ENCODE peak calls at places on chromosome 22, in nine cellular contexts. P is EL; N is KBM-7; U is fibroblast of lung; A is NCI-H510A; J is activated T-cell treated with anti-CD3 and anti-CD28 coated beads, Interleukin-2, amount 50 U/mL, for 72 hours; E is GM20000; T is stimulated activated CD4-positive, alpha-beta T cell treated with anti-CD3 and anti-CD28 coated beads, Interleukin-2, amount 100 ng/mL, for 24 hours; C is foreskin fibroblast. H is an unnamed sample.

GRCh38 chr22:36771376-36772063 is 4.4 kb downstream of the IFT27 start:
- DNase-seq in P (no peak), N (no peak), U (no peak), A (no peak), J (no peak), E (no peak), T (no peak), C (no peak), H (no peak)

GRCh38 chr22:49589811-49590210 is 237.9 kb downstream of the BRD1 start:
- DNase-seq in P (no peak), N (no peak), U (no peak), A (no peak), J (no peak), E (no peak), T (no peak), C (no peak), H (no peak)

GRCh38 chr22:39958916-39959639 is 1.1 kb upstream of the TMA7B start:
- DNase-seq in P (no peak), N (no peak), U (no peak), A (no peak), J (no peak), E (no peak), T (no peak), C (no peak), H (no peak)

GRCh38 chr22:46483353-46483752 is 54.1 kb downstream of the CELSR1 start:
- DNase-seq in P (no peak), N (no peak), U (no peak), A (no peak), J (no peak), E (no peak), T (peak; percentile 6), C (no peak), H (no peak)

GRCh38 chr22:19819911-19820879 is 34.5 kb downstream of the GNB1L start:
- DNase-seq in P (no peak), N (no peak), U (no peak), A (no peak), J (no peak), E (no peak), T (no peak), C (no peak), H (peak; percentile 18)

GRCh38 chr22:36298118-36298517 is 45.2 kb downstream of the APOL1 start:
- DNase-seq in P (no peak), N (no peak), U (no peak), A (no peak), J (no peak), E (no peak), T (no peak), C (no peak), H (no peak)

GRCh38 chr22:35399114-35399677 is 744 bp upstream of the MCM5 start:
- DNase-seq in P (no peak), N (no peak), U (no peak), A (no peak), J (peak; percentile 34), E (no peak), T (peak; percentile 21), C (no peak), H (peak; percentile 76)

GRCh38 chr22:38863531-38864131 is 8.4 kb downstream of the CBX6 start:
- DNase-seq in P (no peak), N (no peak), U (no peak), A (no peak), J (no peak), E (no peak), T (no peak), C (no peak), H (no peak)

GRCh38 chr22:29224859-29225410 is 19.2 kb downstream of the EMID1 start:
- DNase-seq in P (no peak), N (no peak), U (no peak), A (no peak), J (no peak), E (no peak), T (no peak), C (no peak), H (peak; percentile 22)

GRCh38 chr22:22049684-22050083 is 67.1 kb upstream of the TOP3B start:
- DNase-seq in P (no peak), N (no peak), U (no peak), A (no peak), J (no peak), E (no peak), T (no peak), C (no peak), H (no peak)

GRCh38 chr22:49827853-49828598 is at the start of gene BRD1:
- DNase-seq in P (peak; percentile 62), N (peak; percentile 33), U (peak; percentile 69), A (peak; percentile 20), J (peak; percentile 70), E (peak; percentile 90), T (peak; percentile 73), C (peak; percentile 64), H (peak; percentile 89)

GRCh38 chr22:33787645-33788456 is 132.4 kb downstream of the LARGE1 start:
- DNase-seq in P (no peak), N (no peak), U (no peak), A (no peak), J (no peak), E (peak; percentile 43), T (no peak), C (no peak), H (no peak)

GRCh38 chr22:22558071-22558971 is 744 bp downstream of the PRAME start:
- DNase-seq in P (no peak), N (no peak), U (no peak), A (peak; percentile 76), J (no peak), E (no peak), T (no peak), C (no peak), H (peak; percentile 75)

GRCh38 chr22:38081941-38082828 is 1.8 kb downstream of the SLC16A8 start:
- DNase-seq in P (no peak), N (no peak), U (no peak), A (no peak), J (peak; percentile 25), E (peak; percentile 72), T (peak; percentile 32), C (no peak), H (no peak)

GRCh38 chr22:22884010-22884887 is 3.4 kb upstream of the IGLL5 start:
- DNase-seq in P (peak; percentile 52), N (peak; percentile 86), U (peak; percentile 12), A (peak; percentile 12), J (peak; percentile 74), E (peak; percentile 85), T (peak; percentile 63), C (peak; percentile 35), H (peak; percentile 79)

GRCh38 chr22:24564376-24565058 is 8.7 kb downstream of the SNRPD3 start:
- DNase-seq in P (no peak), N (no peak), U (no peak), A (no peak), J (no peak), E (no peak), T (no peak), C (no peak), H (no peak)

GRCh38 chr22:25447067-25447688 is 117.3 kb upstream of the GRK3 start:
- DNase-seq in P (no peak), N (no peak), U (no peak), A (no peak), J (no peak), E (no peak), T (no peak), C (no peak), H (no peak)

GRCh38 chr22:36731916-36732315 is 28.4 kb upstream of the CACNG2 start:
- DNase-seq in P (no peak), N (no peak), U (no peak), A (no peak), J (no peak), E (no peak), T (no peak), C (no peak), H (no peak)

GRCh38 chr22:43826142-43827093 is 14.3 kb upstream of the EFCAB6 start:
- DNase-seq in P (peak; percentile 58), N (no peak), U (peak; percentile 82), A (no peak), J (no peak), E (no peak), T (no peak), C (peak; percentile 49), H (no peak)

H was measured in SK-N-SH.